ENCODE peak calls at places on chromosome 7, in seven cellular contexts. One of them, this sample, is unnamed.

GRCh38 chr7:158430308-158431034 is 157.2 kb downstream of the PTPRN2 start:
- DNase-seq in cardiac fibroblast: no peak
- DNase-seq in foreskin fibroblast: no peak
- DNase-seq in NCI-H1105: no peak
- DNase-seq in left cardiac atrium: no peak
- DNase-seq in body of pancreas: no peak
- DNase-seq in ureter: no peak
- DNase-seq in this sample: no peak

GRCh38 chr7:79410345-79410744 is 43.1 kb downstream of the MAGI2 start:
- DNase-seq in cardiac fibroblast: no peak
- DNase-seq in foreskin fibroblast: no peak
- DNase-seq in NCI-H1105: no peak
- DNase-seq in left cardiac atrium: no peak
- DNase-seq in body of pancreas: no peak
- DNase-seq in ureter: no peak
- DNase-seq in this sample: no peak

GRCh38 chr7:36971515-36972139 is 247.3 kb upstream of the AOAH start:
- DNase-seq in cardiac fibroblast: no peak
- DNase-seq in foreskin fibroblast: no peak
- DNase-seq in NCI-H1105: no peak
- DNase-seq in left cardiac atrium: no peak
- DNase-seq in body of pancreas: peak
- DNase-seq in ureter: no peak
- DNase-seq in this sample: no peak

GRCh38 chr7:143931739-143932138 is 3.3 kb upstream of the OR2F2 start:
- DNase-seq in cardiac fibroblast: no peak
- DNase-seq in foreskin fibroblast: no peak
- DNase-seq in NCI-H1105: no peak
- DNase-seq in left cardiac atrium: no peak
- DNase-seq in body of pancreas: no peak
- DNase-seq in ureter: no peak
- DNase-seq in this sample: peak

GRCh38 chr7:136062625-136063336 is 85.6 kb upstream of the MTPN start:
- DNase-seq in cardiac fibroblast: no peak
- DNase-seq in foreskin fibroblast: no peak
- DNase-seq in NCI-H1105: peak
- DNase-seq in left cardiac atrium: no peak
- DNase-seq in body of pancreas: no peak
- DNase-seq in ureter: no peak
- DNase-seq in this sample: no peak

GRCh38 chr7:132518102-132518838 is 58.0 kb downstream of the PLXNA4 start:
- DNase-seq in cardiac fibroblast: no peak
- DNase-seq in foreskin fibroblast: peak
- DNase-seq in NCI-H1105: no peak
- DNase-seq in left cardiac atrium: no peak
- DNase-seq in body of pancreas: no peak
- DNase-seq in ureter: no peak
- DNase-seq in this sample: no peak

GRCh38 chr7:2926120-2926897 is 82.2 kb upstream of the GNA12 start:
- DNase-seq in cardiac fibroblast: no peak
- DNase-seq in foreskin fibroblast: no peak
- DNase-seq in NCI-H1105: no peak
- DNase-seq in left cardiac atrium: peak
- DNase-seq in body of pancreas: peak
- DNase-seq in ureter: no peak
- DNase-seq in this sample: no peak

GRCh38 chr7:7181519-7182155 is 707 bp upstream of the C1GALT1 start:
- DNase-seq in cardiac fibroblast: peak
- DNase-seq in foreskin fibroblast: peak
- DNase-seq in NCI-H1105: peak
- DNase-seq in left cardiac atrium: peak
- DNase-seq in body of pancreas: peak
- DNase-seq in ureter: peak
- DNase-seq in this sample: peak

GRCh38 chr7:130384371-130384801 is 4.1 kb downstream of the CPA1 start:
- DNase-seq in cardiac fibroblast: no peak
- DNase-seq in foreskin fibroblast: no peak
- DNase-seq in NCI-H1105: no peak
- DNase-seq in left cardiac atrium: no peak
- DNase-seq in body of pancreas: no peak
- DNase-seq in ureter: no peak
- DNase-seq in this sample: no peak

GRCh38 chr7:96401200-96401599 is 79.3 kb upstream of the SLC25A13 start:
- DNase-seq in cardiac fibroblast: peak
- DNase-seq in foreskin fibroblast: peak
- DNase-seq in NCI-H1105: no peak
- DNase-seq in left cardiac atrium: peak
- DNase-seq in body of pancreas: no peak
- DNase-seq in ureter: no peak
- DNase-seq in this sample: no peak

GRCh38 chr7:65912220-65912619 is 39.3 kb downstream of the VKORC1L1 start:
- DNase-seq in cardiac fibroblast: no peak
- DNase-seq in foreskin fibroblast: no peak
- DNase-seq in NCI-H1105: no peak
- DNase-seq in left cardiac atrium: no peak
- DNase-seq in body of pancreas: no peak
- DNase-seq in ureter: no peak
- DNase-seq in this sample: no peak

GRCh38 chr7:102061981-102062390 is 224.7 kb upstream of the SH2B2 start:
- DNase-seq in cardiac fibroblast: peak
- DNase-seq in foreskin fibroblast: no peak
- DNase-seq in NCI-H1105: no peak
- DNase-seq in left cardiac atrium: peak
- DNase-seq in body of pancreas: no peak
- DNase-seq in ureter: no peak
- DNase-seq in this sample: no peak